ENCODE peak calls at places on chromosomes 3 and 15, in seven cellular contexts. V, H, P, X, G, D and B are unnamed samples.

GRCh38 chr3:156619376-156619775 is 55.0 kb upstream of the TIPARP start:
- DNase-seq in D (no peak), V (no peak), H (no peak), X (no peak), P (no peak), G (no peak), B (no peak)

GRCh38 chr3:58251653-58252052 is 14.1 kb downstream of the ABHD6 start:
- DNase-seq in P (no peak), D (no peak), G (no peak), X (no peak), V (no peak), H (peak; percentile 40), B (no peak)

GRCh38 chr3:171783086-171783485 is 27.2 kb downstream of the PLD1 start:
- DNase-seq in P (no peak), X (no peak), V (no peak), D (no peak), G (no peak), H (no peak), B (no peak)

GRCh38 chr15:25469377-25469776 is 30.6 kb upstream of the UBE3A start:
- DNase-seq in V (no peak), H (no peak), D (peak; percentile 2), X (no peak), P (peak; percentile 31), G (no peak), B (no peak)

GRCh38 chr3:46098319-46098761 is 71.1 kb upstream of the XCR1 start:
- DNase-seq in V (peak; percentile 55), P (no peak), G (peak; percentile 77), X (no peak), D (no peak), H (no peak), B (no peak)

GRCh38 chr3:39501982-39502837 is 34.7 kb downstream of the MOBP start:
- DNase-seq in P (no peak), V (no peak), G (no peak), X (no peak), H (peak; percentile 20), D (no peak), B (no peak)

GRCh38 chr15:47959617-47960398 is 161.0 kb upstream of the SLC24A5 start:
- DNase-seq in P (no peak), D (no peak), G (no peak), H (no peak), X (no peak), V (no peak), B (no peak)

GRCh38 chr3:5806192-5806591 is 618.7 kb downstream of the EDEM1 start:
- DNase-seq in G (no peak), X (no peak), D (no peak), H (no peak), V (no peak), P (no peak), B (peak; percentile 20)

GRCh38 chr15:70892912-70893560 is 410 bp downstream of the LRRC49 start:
- DNase-seq in V (no peak), X (no peak), P (peak; percentile 5), G (no peak), D (peak; percentile 64), H (peak; percentile 75), B (peak; percentile 58)

GRCh38 chr15:77844798-77845446 is 212.2 kb upstream of the LINGO1 start:
- DNase-seq in P (no peak), H (no peak), G (no peak), X (peak; percentile 13), D (no peak), V (no peak), B (no peak)

GRCh38 chr3:149908558-149908957 is 62.1 kb downstream of the PFN2 start:
- DNase-seq in P (no peak), D (no peak), V (no peak), H (no peak), X (no peak), G (no peak), B (peak; percentile 98)

GRCh38 chr3:157823050-157823449 is 283.2 kb downstream of the SHOX2 start:
- DNase-seq in D (no peak), X (no peak), V (no peak), H (no peak), P (no peak), G (no peak), B (no peak)

GRCh38 chr3:143668924-143669790 is 179.1 kb downstream of the SLC9A9 start:
- DNase-seq in G (no peak), P (no peak), X (no peak), H (no peak), D (no peak), V (no peak), B (no peak)

GRCh38 chr15:63945005-63945788 is 101.1 kb downstream of the DAPK2 start:
- DNase-seq in P (no peak), H (peak; percentile 33), D (no peak), V (peak; percentile 61), G (peak; percentile 86), X (peak; percentile 76), B (peak; percentile 77)

GRCh38 chr3:71388535-71389120 is 194.9 kb downstream of the FOXP1 start:
- DNase-seq in H (no peak), P (no peak), X (no peak), V (no peak), D (no peak), G (no peak), B (no peak)

GRCh38 chr15:95620934-95621579 is 709.4 kb upstream of the NR2F2 start:
- DNase-seq in P (no peak), G (peak; percentile 60), V (no peak), D (no peak), H (no peak), X (no peak), B (no peak)

GRCh38 chr15:48177383-48177874 is 666 bp downstream of the MYEF2 start:
- DNase-seq in V (no peak), X (no peak), G (no peak), P (no peak), D (peak; percentile 35), H (peak; percentile 42), B (peak; percentile 65)

GRCh38 chr3:131688370-131688769 is 185.6 kb upstream of the MRPL3 start:
- DNase-seq in D (no peak), H (no peak), G (no peak), V (no peak), P (peak; percentile 18), X (no peak), B (no peak)